ENCODE peak calls at places on chromosome 3, in seven cellular contexts. L is cardiac muscle cell, V is A549, K is esophagus squamous epithelium, H is fibroblast of lung, G is mammary epithelial cell, N is WERI-Rb-1. D is an unnamed sample.

GRCh38 chr3:17091895-17092294 is 207.1 kb downstream of the PLCL2 start:
- DNase-seq in L (no peak), V (no peak), K (no peak), H (peak), G (no peak), N (no peak), D (no peak)

GRCh38 chr3:156582784-156583183 is 27.9 kb upstream of the SSR3 start:
- DNase-seq in L (no peak), V (no peak), K (no peak), H (no peak), G (no peak), N (no peak), D (no peak)

GRCh38 chr3:118472586-118472985 is 562.1 kb downstream of the IGSF11 start:
- DNase-seq in L (no peak), V (peak), K (no peak), H (peak), G (peak), N (no peak), D (no peak)

GRCh38 chr3:127408022-127408683 is 120.3 kb upstream of the PRR20G start:
- DNase-seq in L (no peak), V (no peak), K (no peak), H (no peak), G (no peak), N (no peak), D (no peak)

GRCh38 chr3:64878372-64878771 is 190.6 kb upstream of the ADAMTS9 start:
- DNase-seq in L (no peak), V (no peak), K (no peak), H (peak), G (peak), N (no peak), D (no peak)

GRCh38 chr3:195766671-195767070 is 45.1 kb downstream of the MUC4 start:
- DNase-seq in L (no peak), V (no peak), K (no peak), H (no peak), G (no peak), N (no peak), D (no peak)

GRCh38 chr3:155316450-155316849 is 23.0 kb upstream of the STRIT1 start:
- DNase-seq in L (no peak), V (no peak), K (no peak), H (no peak), G (no peak), N (no peak), D (no peak)

GRCh38 chr3:180979949-180980348 is 9.6 kb downstream of the DNAJC19 start:
- DNase-seq in L (no peak), V (no peak), K (no peak), H (no peak), G (no peak), N (no peak), D (no peak)

GRCh38 chr3:19046440-19046839 is 101.9 kb upstream of the KCNH8 start:
- DNase-seq in L (no peak), V (peak), K (no peak), H (no peak), G (no peak), N (no peak), D (no peak)

GRCh38 chr3:187902041-187902471 is 156.8 kb upstream of the BCL6 start:
- DNase-seq in L (no peak), V (no peak), K (no peak), H (no peak), G (no peak), N (no peak), D (no peak)

GRCh38 chr3:71446734-71447133 is 136.8 kb downstream of the FOXP1 start:
- DNase-seq in L (peak), V (no peak), K (no peak), H (no peak), G (no peak), N (no peak), D (no peak)

GRCh38 chr3:128971421-128971820 is 22.5 kb downstream of the CFAP92 start:
- DNase-seq in L (peak), V (no peak), K (no peak), H (peak), G (no peak), N (no peak), D (no peak)

GRCh38 chr3:82085356-82085755 is 323.9 kb upstream of the GBE1 start:
- DNase-seq in L (no peak), V (no peak), K (no peak), H (no peak), G (peak), N (no peak), D (no peak)

GRCh38 chr3:170257145-170257544 is 34.9 kb downstream of the PRKCI start:
- DNase-seq in L (no peak), V (no peak), K (no peak), H (no peak), G (no peak), N (no peak), D (no peak)

GRCh38 chr3:184262166-184262926 is 993 bp upstream of the CAMK2N2 start:
- DNase-seq in L (no peak), V (no peak), K (no peak), H (no peak), G (peak), N (peak), D (no peak)

GRCh38 chr3:195876297-195877031 is 31.9 kb downstream of the TNK2 start:
- DNase-seq in L (no peak), V (peak), K (no peak), H (no peak), G (no peak), N (no peak), D (no peak)

GRCh38 chr3:110933786-110934415 is 137.7 kb upstream of the NECTIN3 start:
- DNase-seq in L (no peak), V (peak), K (no peak), H (peak), G (no peak), N (no peak), D (no peak)

GRCh38 chr3:186307594-186307993 is 54.4 kb downstream of the DGKG start:
- DNase-seq in L (peak), V (peak), K (no peak), H (peak), G (no peak), N (no peak), D (peak)

GRCh38 chr3:153166206-153166605 is 4.2 kb downstream of the RAP2B start:
- DNase-seq in L (no peak), V (no peak), K (no peak), H (no peak), G (peak), N (no peak), D (no peak)

GRCh38 chr3:55697177-55697865 is 210.2 kb upstream of the WNT5A start:
- DNase-seq in L (no peak), V (no peak), K (no peak), H (no peak), G (no peak), N (no peak), D (no peak)

GRCh38 chr3:105440113-105440512 is 73.4 kb downstream of the ALCAM start:
- DNase-seq in L (no peak), V (no peak), K (no peak), H (no peak), G (no peak), N (no peak), D (no peak)

GRCh38 chr3:59510576-59510975 is 460.8 kb upstream of the CFAP20DC start:
- DNase-seq in L (no peak), V (no peak), K (no peak), H (no peak), G (no peak), N (no peak), D (no peak)

GRCh38 chr3:182544542-182544941 is 248.8 kb upstream of the ATP11B start:
- DNase-seq in L (no peak), V (no peak), K (no peak), H (no peak), G (no peak), N (no peak), D (peak)

GRCh38 chr3:122184591-122184929 is 1.1 kb downstream of the CASR start:
- DNase-seq in L (no peak), V (no peak), K (no peak), H (no peak), G (no peak), N (no peak), D (no peak)

DNA sequence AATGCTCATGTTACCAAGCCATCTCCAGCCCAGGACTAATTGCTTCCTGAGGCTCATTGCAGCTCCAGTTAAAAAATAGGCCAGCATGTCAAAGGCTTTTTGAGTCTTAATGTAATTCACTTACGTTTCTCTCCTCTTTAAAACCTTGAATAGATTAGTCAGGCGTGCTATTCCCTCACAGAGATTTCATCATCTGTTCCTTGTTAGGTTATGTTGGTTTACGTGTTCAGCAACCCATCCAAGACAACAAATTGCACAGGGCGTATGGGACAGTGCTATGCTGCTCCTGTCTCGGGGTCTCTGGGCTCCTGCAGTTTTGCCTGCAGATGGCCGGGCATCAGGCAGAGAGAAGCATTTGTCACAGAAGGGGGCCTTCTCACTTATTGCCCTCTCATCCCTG is 117.1 kb downstream of the CHDH start:
- DNase-seq in L (no peak), V (no peak), K (no peak), H (no peak), G (no peak), N (no peak), D (no peak)
- TF ChIP-seq CTCF in L (no peak), V (no peak), K (no peak), H (no peak), G (no peak), N (no peak), D (no peak)

GRCh38 chr3:30687930-30688570 is 81.6 kb downstream of the TGFBR2 start:
- DNase-seq in L (no peak), V (no peak), K (no peak), H (no peak), G (no peak), N (no peak), D (no peak)
- H3K27ac ChIP-seq in L (no peak), V (peak), K (peak), H (no peak), G (peak), N (no peak), D (no peak)

DNA sequence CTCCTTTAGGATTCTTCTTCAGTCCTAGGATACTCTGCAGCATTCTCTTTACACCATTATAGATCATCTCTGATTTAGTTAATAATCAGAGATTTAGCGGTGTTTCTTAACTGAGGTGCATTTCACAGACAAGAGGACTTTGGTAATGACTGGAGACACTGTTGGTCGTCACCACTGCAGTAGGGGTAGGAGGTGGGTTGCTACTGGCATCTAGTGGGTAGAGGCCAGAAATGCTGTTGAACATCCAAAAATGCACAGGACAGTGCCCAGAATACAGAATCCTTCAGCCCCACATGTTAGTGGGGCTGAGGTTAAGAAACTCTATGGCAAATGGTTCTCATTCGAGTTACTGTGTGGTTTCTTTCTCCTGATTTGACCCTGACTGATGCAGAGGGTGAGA is 80.4 kb upstream of the LMCD1 start:
- DNase-seq in L (no peak), V (no peak), K (no peak), H (no peak), G (no peak), N (peak), D (peak)
- TF ChIP-seq CTCF in L (peak), V (no peak), K (no peak), H (no peak), G (no peak), N (peak), D (peak)

GRCh38 chr3:108976058-108976457 is 22.4 kb upstream of the GUCA1C start:
- DNase-seq in L (no peak), V (no peak), K (no peak), H (no peak), G (no peak), N (no peak), D (no peak)
- H3K27ac ChIP-seq in L (no peak), V (no peak), K (no peak), H (no peak), G (no peak), N (no peak), D (no peak)

GRCh38 chr3:9732080-9732752 is 681 bp downstream of the BRPF1 start:
- DNase-seq in L (peak), V (no peak), K (no peak), H (no peak), G (no peak), N (no peak), D (peak)

GRCh38 chr3:9729419-9729818 is 2.1 kb upstream of the BRPF1 start:
- DNase-seq in L (no peak), V (no peak), K (no peak), H (no peak), G (no peak), N (no peak), D (no peak)

GRCh38 chr3:9730747-9731205 is 759 bp upstream of the BRPF1 start:
- DNase-seq in L (no peak), V (no peak), K (no peak), H (no peak), G (no peak), N (no peak), D (no peak)

GRCh38 chr3:9731206-9732079 is at the start of gene BRPF1:
- DNase-seq in L (peak), V (peak), K (peak), H (peak), G (peak), N (peak), D (peak)

GRCh38 chr3:9732753-9733115 is 1.2 kb downstream of the BRPF1 start:
- DNase-seq in L (no peak), V (no peak), K (no peak), H (no peak), G (no peak), N (no peak), D (no peak)
- TF ChIP-seq CTCF in L (no peak), V (no peak), K (no peak), H (no peak), G (no peak), N (no peak), D (no peak)

GRCh38 chr3:29183346-29184087 is 97.4 kb upstream of the RBMS3 start:
- DNase-seq in L (no peak), V (no peak), K (no peak), H (peak), G (peak), N (no peak), D (no peak)

GRCh38 chr3:29181872-29182271 is 99.0 kb upstream of the RBMS3 start:
- DNase-seq in L (no peak), V (no peak), K (no peak), H (no peak), G (no peak), N (no peak), D (no peak)

GRCh38 chr3:29186131-29186599 is 94.7 kb upstream of the RBMS3 start:
- DNase-seq in L (no peak), V (peak), K (no peak), H (peak), G (peak), N (no peak), D (no peak)

GRCh38 chr3:29186982-29187718 is 93.7 kb upstream of the RBMS3 start:
- DNase-seq in L (no peak), V (peak), K (no peak), H (peak), G (peak), N (no peak), D (no peak)

DNA sequence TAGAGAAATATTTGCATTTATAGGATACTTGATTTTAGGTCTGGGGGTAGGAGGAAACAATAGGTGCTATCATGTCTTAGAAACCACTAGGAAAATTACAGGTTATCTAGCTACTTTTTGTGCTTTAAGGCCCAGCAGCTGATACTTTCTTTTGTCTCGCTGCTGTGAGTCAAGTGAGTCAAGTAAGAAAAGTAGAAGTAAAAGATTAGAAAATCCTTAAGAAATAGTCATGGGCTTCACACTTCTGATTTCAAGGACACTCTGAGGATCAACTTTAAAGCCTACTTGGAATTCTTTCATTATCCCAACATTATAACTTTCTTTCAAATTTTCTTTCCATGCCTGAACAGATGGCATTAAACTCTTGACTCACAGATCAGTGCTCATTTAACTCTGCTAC is 95.2 kb upstream of the RBMS3 start:
- DNase-seq in L (no peak), V (no peak), K (no peak), H (no peak), G (peak), N (no peak), D (no peak)
- H3K27ac ChIP-seq in L (no peak), V (no peak), K (no peak), H (peak), G (peak), N (no peak), D (no peak)

GRCh38 chr3:15052335-15053242 is 12.5 kb downstream of the MRPS25 start:
- DNase-seq in L (no peak), V (no peak), K (no peak), H (no peak), G (no peak), N (no peak), D (no peak)
- TF ChIP-seq CTCF in L (no peak), V (no peak), K (no peak), H (no peak), G (no peak), N (no peak), D (peak)

DNA sequence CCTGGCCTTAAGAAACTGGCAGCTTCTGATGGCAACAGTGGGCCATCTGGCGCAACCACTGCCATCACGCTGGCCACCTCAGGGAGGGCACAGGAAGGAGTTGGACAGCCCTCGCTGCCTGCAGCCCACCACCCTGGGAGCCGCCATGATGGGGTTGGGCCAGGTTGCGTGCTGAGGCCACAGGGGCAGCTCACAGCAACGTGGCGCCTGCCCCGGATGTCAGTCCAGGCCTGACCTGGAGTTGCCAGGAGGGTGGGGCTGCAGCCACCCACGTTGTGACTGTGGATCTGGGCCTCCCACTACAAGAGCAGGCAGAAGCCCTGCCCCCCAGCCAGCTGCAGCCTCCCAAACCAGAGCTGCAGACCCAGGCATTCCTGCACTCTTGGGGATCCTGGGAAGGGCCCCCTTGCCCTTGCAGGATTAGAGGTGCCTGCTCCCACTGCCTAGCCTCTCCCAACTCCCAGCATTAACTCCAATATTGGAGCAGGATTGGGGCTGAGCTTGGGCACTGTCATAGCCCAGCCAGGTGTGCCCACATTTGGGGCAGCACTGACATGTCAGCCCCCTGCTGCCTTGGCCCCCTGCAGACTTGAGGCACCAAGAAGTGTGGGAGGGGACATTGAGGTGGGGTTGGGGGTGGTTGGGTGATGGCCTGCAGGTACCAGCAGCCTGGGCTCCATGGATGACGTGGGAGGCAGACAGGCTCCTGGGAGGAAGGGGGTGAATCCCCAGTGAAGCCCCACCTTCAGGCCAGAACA is 468.9 kb upstream of the CCDC54 start:
- DNase-seq in L (no peak), V (no peak), K (no peak), H (no peak), G (no peak), N (no peak), D (no peak)
- H3K27ac ChIP-seq in L (no peak), V (no peak), K (no peak), H (no peak), G (no peak), N (no peak), D (no peak)

GRCh38 chr3:11774296-11774877 is 72.3 kb downstream of the TAMM41 start:
- DNase-seq in L (peak), V (peak), K (no peak), H (peak), G (peak), N (peak), D (no peak)
- TF ChIP-seq CTCF in L (peak), V (peak), K (peak), H (peak), G (peak), N (peak), D (peak)

D was measured in DND-41.